ENCODE peak calls at places on chromosomes 7 and 10, in five cellular contexts. L is H1, K is left ventricle myocardium inferior, I is prostate gland, F is fibroblast of lung. N is an unnamed sample. For H3K4me1, the result is how much of the 10 kb centered on the place peaks cover.

GRCh38 chr10:47330804-47331203 is 8.6 kb downstream of the GDF2 start:
- DNase-seq in F (no peak), I (no peak), K (no peak), L (no peak), N (peak)

GRCh38 chr7:151374726-151375125 is 33.1 kb downstream of the NUB1 start:
- DNase-seq in K (no peak), F (no peak), L (no peak), I (no peak), N (no peak)

GRCh38 chr7:6284055-6284400 is 11.6 kb upstream of the CYTH3 start:
- DNase-seq in L (no peak), K (no peak), I (no peak), F (no peak), N (no peak)

GRCh38 chr10:122849900-122850605 is 4.4 kb upstream of the CUZD1 start:
- DNase-seq in K (no peak), F (no peak), I (no peak), L (no peak), N (no peak)

GRCh38 chr10:132812544-132812943 is 26.6 kb upstream of the NKX6-2 start:
- DNase-seq in F (no peak), L (no peak), K (no peak), I (no peak), N (no peak)

GRCh38 chr10:130409931-130410330 is 273.7 kb downstream of the GLRX3 start:
- DNase-seq in K (no peak), I (no peak), L (no peak), F (no peak), N (no peak)

GRCh38 chr7:55133630-55134392 is 115.0 kb downstream of the EGFR start:
- DNase-seq in F (peak), I (no peak), K (peak), L (no peak), N (peak)

GRCh38 chr10:1281402-1281782 is 225.2 kb downstream of the WDR37 start:
- DNase-seq in I (no peak), L (no peak), K (no peak), F (no peak), N (no peak)

GRCh38 chr10:67110286-67110685 is 184.4 kb downstream of the LRRTM3 start:
- DNase-seq in I (no peak), K (no peak), F (no peak), L (no peak), N (no peak)

GRCh38 chr10:119211625-119212441 is 4.5 kb downstream of the GRK5 start:
- DNase-seq in F (no peak), L (no peak), K (no peak), I (no peak), N (no peak)

GRCh38 chr7:106444068-106444655 is 159.4 kb upstream of the NAMPT start:
- DNase-seq in L (no peak), F (no peak), K (no peak), I (no peak), N (no peak)

GRCh38 chr7:79221211-79221610 is 232.3 kb downstream of the MAGI2 start:
- DNase-seq in K (no peak), L (no peak), F (no peak), I (no peak), N (no peak)

GRCh38 chr10:115638246-115638645 is 545.1 kb downstream of the ATRNL1 start:
- DNase-seq in I (no peak), F (no peak), K (no peak), L (no peak), N (no peak)

GRCh38 chr7:151678227-151678604 is 158.5 kb upstream of the RHEB start:
- DNase-seq in F (no peak), K (no peak), L (no peak), I (no peak), N (no peak)

GRCh38 chr7:41567350-41568114 is 135.4 kb downstream of the INHBA start:
- DNase-seq in I (no peak), K (no peak), L (no peak), F (no peak), N (no peak)

GRCh38 chr7:94003446-94004023 is 620 bp downstream of the BET1 start:
- DNase-seq in L (no peak), I (no peak), K (no peak), F (no peak), N (no peak)

GRCh38 chr7:95324396-95324795 is at the start of gene PON1:
- DNase-seq in K (no peak), F (no peak), L (no peak), I (no peak), N (no peak)

GRCh38 chr7:5679741-5680473 is 101.6 kb downstream of the RNF216 start:
- DNase-seq in I (no peak), K (peak), L (no peak), F (no peak), N (no peak)

GRCh38 chr10:92822964-92823363 is 25.4 kb upstream of the EXOC6 start:
- DNase-seq in I (no peak), L (no peak), F (peak), K (no peak), N (no peak)

GRCh38 chr10:88793747-88794299 is 8.7 kb upstream of the LIPM start:
- DNase-seq in I (no peak), F (peak), L (no peak), K (no peak), N (no peak)

GRCh38 chr7:55449205-55449991 is 84.3 kb downstream of the LANCL2 start:
- DNase-seq in L (no peak), I (no peak), K (no peak), F (no peak), N (no peak)

GRCh38 chr7:8151161-8151560 is 110.8 kb downstream of the ICA1 start:
- DNase-seq in L (no peak), F (no peak), I (no peak), K (no peak), N (no peak)

GRCh38 chr10:3172446-3173172 is at the start of gene PITRM1:
- DNase-seq in F (peak), I (peak), K (peak), L (no peak), N (peak)

GRCh38 chr10:69994262-69994661 is 58.4 kb upstream of the MACROH2A2 start:
- DNase-seq in K (peak), F (peak), I (no peak), L (no peak), N (no peak)

GRCh38 chr10:71684356-71685173 is 35.0 kb downstream of the C10orf105 start:
- DNase-seq in L (no peak), I (no peak), K (no peak), F (no peak), N (no peak)

GRCh38 chr10:11863353-11864105 is 40.4 kb downstream of the PROSER2 start:
- DNase-seq in I (no peak), K (no peak), F (no peak), L (no peak), N (peak)

GRCh38 chr7:19665399-19666008 is 43.3 kb downstream of the POLR1F start:
- DNase-seq in L (no peak), I (no peak), F (peak), K (no peak), N (no peak)

GRCh38 chr10:38045129-38045528 is 34.7 kb downstream of the ZNF33A start:
- DNase-seq in K (no peak), I (no peak), L (no peak), F (no peak), N (no peak)

GRCh38 chr10:114822771-114823463 is 1.3 kb downstream of the FHIP2A start:
- DNase-seq in L (no peak), F (peak), K (no peak), I (no peak), N (no peak)

GRCh38 chr10:99661370-99661749 is 2.1 kb downstream of the ENTPD7 start:
- DNase-seq in K (no peak), F (peak), L (no peak), I (no peak), N (peak)

GRCh38 chr10:23190872-23191763 is 994 bp upstream of the PTF1A start:
- DNase-seq in L (no peak), F (no peak), I (no peak), K (no peak), N (no peak)

GRCh38 chr10:128042131-128042610 is 84.1 kb downstream of the MKI67 start:
- DNase-seq in L (no peak), K (no peak), I (no peak), F (no peak), N (peak)

GRCh38 chr10:37812290-37812689 is 45.1 kb downstream of the ZNF248 start:
- DNase-seq in K (no peak), I (no peak), L (no peak), F (no peak), N (no peak)

GRCh38 chr7:29189743-29190201 is 4.8 kb upstream of the CHN2 start:
- DNase-seq in K (peak), F (peak), L (peak), I (peak), N (peak)

GRCh38 chr10:72016608-72017310 is 52.6 kb downstream of the CHST3 start:
- DNase-seq in F (no peak), I (no peak), K (peak), L (no peak), N (no peak)

GRCh38 chr10:79103078-79103477 is 34.3 kb downstream of the ZMIZ1 start:
- DNase-seq in F (no peak), K (no peak), L (no peak), I (no peak), N (no peak)

GRCh38 chr10:79105818-79106217 is 37.1 kb downstream of the ZMIZ1 start:
- DNase-seq in K (no peak), F (no peak), L (no peak), I (no peak), N (no peak)

GRCh38 chr10:79105164-79105739 is 36.5 kb downstream of the ZMIZ1 start:
- DNase-seq in F (no peak), L (no peak), K (no peak), I (no peak), N (no peak)

GRCh38 chr10:79103585-79103984 is 34.8 kb downstream of the ZMIZ1 start:
- DNase-seq in I (no peak), K (no peak), F (no peak), L (no peak), N (no peak)

DNA sequence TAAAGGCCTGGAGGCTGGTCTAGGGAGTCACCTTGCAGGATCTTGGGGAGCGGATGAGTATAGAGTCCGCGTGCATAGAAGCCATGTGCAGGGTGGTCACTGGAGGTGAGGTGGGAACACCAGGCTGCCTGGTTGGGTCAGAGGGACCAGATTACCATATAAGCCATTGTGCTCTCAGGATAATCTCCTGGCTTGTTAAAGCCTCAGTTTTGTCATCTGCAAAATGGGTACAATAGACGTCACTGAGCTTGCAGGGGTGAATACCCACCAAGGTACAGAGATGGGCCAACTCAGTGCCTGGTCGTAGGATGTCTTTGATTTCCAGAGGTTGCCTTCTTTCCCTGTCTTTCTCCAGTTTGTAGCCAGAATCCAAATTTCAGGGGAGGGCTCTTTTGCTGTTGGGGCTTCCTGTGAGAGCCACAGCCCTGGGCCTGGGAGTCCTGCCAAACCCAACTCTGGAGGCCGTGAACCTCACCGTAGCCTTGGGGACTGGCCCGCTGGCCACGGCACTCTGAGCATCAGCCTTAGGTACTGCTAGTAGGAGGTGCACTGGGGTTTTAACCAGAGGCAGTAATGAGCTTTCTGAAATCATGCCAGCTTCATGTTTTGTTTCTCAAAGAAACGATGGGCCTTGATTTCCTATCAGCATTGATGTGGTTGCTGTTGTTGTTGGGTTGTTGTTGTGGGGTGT is 35.6 kb downstream of the ZMIZ1 start:
- DNase-seq in L (no peak), I (no peak), F (peak), K (peak), N (no peak)
- H3K4me1 ChIP-seq in L (under half), I (under half), F (under half), K (half or more), N (under half)

DNA sequence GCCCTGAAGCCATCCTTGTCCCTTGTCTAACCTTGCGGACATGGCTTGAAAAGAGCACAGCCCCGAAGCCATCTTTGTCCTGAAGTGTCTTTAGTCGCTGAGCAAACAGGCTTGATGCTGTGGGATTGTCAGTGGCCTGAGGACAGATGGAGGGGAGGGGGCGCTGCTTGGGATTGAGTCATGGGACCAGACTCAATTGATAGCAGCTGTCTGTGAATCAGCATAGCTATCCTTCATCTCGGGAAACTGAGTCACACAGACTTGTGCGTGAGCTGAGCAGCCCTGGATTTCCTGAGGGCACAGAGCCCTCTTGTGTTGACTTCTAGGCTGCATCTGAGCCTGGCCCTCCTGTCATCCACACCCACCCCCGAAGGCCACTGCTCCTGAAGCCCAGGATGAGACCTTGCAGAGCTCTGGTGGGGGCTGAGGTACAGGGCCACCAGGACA is 14.4 kb downstream of the MYO1G start:
- DNase-seq in I (no peak), F (no peak), K (no peak), L (no peak), N (no peak)
- TF ChIP-seq CTCF in I (no peak), F (peak), K (no peak), L (peak), N (peak)

DNA sequence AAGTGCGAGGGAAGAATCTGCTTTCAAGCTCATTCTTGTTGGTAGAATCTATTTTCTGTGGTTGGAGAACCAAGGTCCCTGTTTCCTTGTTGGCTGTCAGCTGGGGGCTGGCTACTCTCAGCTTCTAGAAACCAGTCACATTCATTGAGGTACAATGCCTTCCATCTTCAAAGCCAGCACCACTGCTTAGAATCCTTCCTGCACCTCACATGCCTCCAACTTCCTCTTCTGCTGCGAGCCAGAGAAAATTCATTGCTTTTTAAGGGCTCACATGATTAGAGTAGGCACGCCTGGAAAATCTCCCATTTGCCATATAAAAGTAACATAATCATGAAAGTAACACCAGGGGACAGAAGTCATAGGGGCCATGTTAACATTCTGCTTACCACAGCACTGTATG is 28.7 kb downstream of the TES start:
- DNase-seq in F (no peak), L (no peak), I (no peak), K (no peak), N (no peak)
- H3K27ac ChIP-seq in F (no peak), L (no peak), I (no peak), K (no peak), N (no peak)

GRCh38 chr7:134337980-134338379 is 21.2 kb upstream of the SLC35B4 start:
- DNase-seq in L (no peak), K (no peak), I (no peak), F (no peak), N (no peak)

GRCh38 chr7:134347567-134347966 is 30.8 kb upstream of the SLC35B4 start:
- DNase-seq in F (no peak), L (no peak), K (no peak), I (no peak), N (no peak)

GRCh38 chr7:134343136-134343535 is 26.4 kb upstream of the SLC35B4 start:
- DNase-seq in I (no peak), L (no peak), F (no peak), K (no peak), N (no peak)

GRCh38 chr7:134339475-134339874 is 22.7 kb upstream of the SLC35B4 start:
- DNase-seq in F (no peak), K (no peak), I (no peak), L (no peak), N (no peak)

GRCh38 chr7:134343796-134344195 is 27.1 kb upstream of the SLC35B4 start:
- DNase-seq in L (no peak), I (no peak), F (no peak), K (no peak), N (no peak)
- H3K4me1 ChIP-seq in L (under half), I (under half), F (under half), K (under half), N (under half)

GRCh38 chr7:27575647-27576046 is 87.0 kb downstream of the HIBADH start:
- DNase-seq in L (no peak), F (no peak), I (no peak), K (no peak), N (no peak)

GRCh38 chr7:27579565-27579964 is 83.1 kb downstream of the HIBADH start:
- DNase-seq in L (no peak), K (no peak), F (no peak), I (no peak), N (no peak)

GRCh38 chr7:27581906-27582305 is 80.8 kb downstream of the HIBADH start:
- DNase-seq in L (no peak), F (no peak), I (no peak), K (no peak), N (no peak)

GRCh38 chr7:27581119-27581518 is 81.6 kb downstream of the HIBADH start:
- DNase-seq in K (no peak), F (no peak), L (no peak), I (no peak), N (no peak)

DNA sequence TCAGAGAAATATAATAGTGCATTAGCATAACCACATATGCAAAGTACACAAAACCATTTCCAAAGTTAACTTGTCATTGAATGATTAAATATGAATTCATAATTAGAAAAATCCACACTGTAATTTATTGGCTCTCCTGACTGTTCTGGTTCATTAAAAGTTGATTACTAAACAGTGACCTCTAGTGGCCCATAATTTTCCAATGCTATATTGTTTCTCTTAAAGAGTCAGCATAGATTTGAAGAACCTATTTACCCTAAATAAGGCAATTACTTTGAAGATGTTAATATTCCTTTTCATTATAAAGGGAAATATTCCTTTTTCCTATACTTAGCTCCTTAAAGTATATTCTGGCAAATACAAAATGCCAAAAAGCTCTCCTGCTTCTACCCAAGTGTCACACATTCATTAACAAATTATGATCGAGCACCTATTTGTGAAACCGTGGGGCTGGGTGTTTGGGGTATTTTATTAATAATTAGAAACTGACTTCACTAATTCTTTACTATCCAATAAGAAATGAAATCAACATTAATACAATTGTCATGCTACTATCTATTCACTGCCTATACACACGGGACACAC is 86.2 kb downstream of the HIBADH start:
- DNase-seq in L (no peak), F (peak), K (no peak), I (peak), N (no peak)
- TF ChIP-seq CTCF in L (peak), F (peak), K (peak), I (peak), N (peak)

GRCh38 chr10:13095094-13095493 is 4.9 kb upstream of the OPTN start:
- DNase-seq in L (no peak), K (no peak), F (peak), I (no peak), N (no peak)
- H3K27ac ChIP-seq in L (no peak), K (no peak), F (no peak), I (no peak), N (no peak)

GRCh38 chr10:74067373-74068370 is 69.8 kb downstream of the VCL start:
- DNase-seq in F (peak), I (no peak), L (no peak), K (no peak), N (no peak)

GRCh38 chr10:74075906-74076305 is 74.7 kb downstream of the AP3M1 start:
- DNase-seq in K (no peak), I (no peak), L (no peak), F (no peak), N (no peak)

GRCh38 chr10:74071151-74071550 is 73.2 kb downstream of the VCL start:
- DNase-seq in K (no peak), I (no peak), F (peak), L (no peak), N (no peak)

GRCh38 chr10:74076961-74077360 is 73.7 kb downstream of the AP3M1 start:
- DNase-seq in I (no peak), K (no peak), F (no peak), L (no peak), N (no peak)

GRCh38 chr10:74072503-74072902 is 74.6 kb downstream of the VCL start:
- DNase-seq in I (no peak), F (peak), L (no peak), K (no peak), N (no peak)
- H3K4me1 ChIP-seq in I (under half), F (under half), L (under half), K (half or more), N (under half)

GRCh38 chr7:34389332-34390078 is 268.5 kb upstream of the NPSR1 start:
- DNase-seq in F (no peak), I (no peak), L (no peak), K (no peak), N (no peak)
- TF ChIP-seq CTCF in F (no peak), I (no peak), L (peak), K (no peak), N (no peak)